ENCODE peak calls at places on chromosomes 1 and 21, in ten cellular contexts. One of them, this sample, is unnamed.

GRCh38 chr1:184790642-184791041 is 36.0 kb upstream of the EDEM3 start:
- DNase-seq in SK-N-SH: no peak
- DNase-seq in stomach: no peak
- DNase-seq in BE2C: no peak
- DNase-seq in aorta: no peak
- DNase-seq in tibial nerve: no peak
- DNase-seq in CD8-positive, alpha-beta T cell: no peak
- DNase-seq in mucosa of descending colon: no peak
- DNase-seq in cardiac muscle cell: no peak
- DNase-seq in psoas muscle: no peak
- DNase-seq in this sample: no peak

GRCh38 chr1:26280333-26281042 is 602 bp downstream of the SH3BGRL3 start:
- DNase-seq in SK-N-SH: no peak
- DNase-seq in stomach: peak; percentile 27
- DNase-seq in BE2C: no peak
- DNase-seq in aorta: no peak
- DNase-seq in tibial nerve: no peak
- DNase-seq in CD8-positive, alpha-beta T cell: no peak
- DNase-seq in mucosa of descending colon: no peak
- DNase-seq in cardiac muscle cell: no peak
- DNase-seq in psoas muscle: no peak
- DNase-seq in this sample: peak; percentile 58

GRCh38 chr1:44212355-44213221 is 683 bp upstream of the DMAP1 start:
- DNase-seq in SK-N-SH: no peak
- DNase-seq in stomach: no peak
- DNase-seq in BE2C: no peak
- DNase-seq in aorta: no peak
- DNase-seq in tibial nerve: no peak
- DNase-seq in CD8-positive, alpha-beta T cell: no peak
- DNase-seq in mucosa of descending colon: no peak
- DNase-seq in cardiac muscle cell: no peak
- DNase-seq in psoas muscle: no peak
- DNase-seq in this sample: no peak

GRCh38 chr1:6907676-6908434 is 122.6 kb downstream of the CAMTA1 start:
- DNase-seq in SK-N-SH: no peak
- DNase-seq in stomach: no peak
- DNase-seq in BE2C: no peak
- DNase-seq in aorta: no peak
- DNase-seq in tibial nerve: no peak
- DNase-seq in CD8-positive, alpha-beta T cell: no peak
- DNase-seq in mucosa of descending colon: no peak
- DNase-seq in cardiac muscle cell: no peak
- DNase-seq in psoas muscle: no peak
- DNase-seq in this sample: no peak

GRCh38 chr1:20373286-20373685 is 82.6 kb downstream of the VWA5B1 start:
- DNase-seq in SK-N-SH: no peak
- DNase-seq in stomach: no peak
- DNase-seq in BE2C: no peak
- DNase-seq in aorta: no peak
- DNase-seq in tibial nerve: no peak
- DNase-seq in CD8-positive, alpha-beta T cell: no peak
- DNase-seq in mucosa of descending colon: no peak
- DNase-seq in cardiac muscle cell: no peak
- DNase-seq in psoas muscle: no peak
- DNase-seq in this sample: no peak

GRCh38 chr21:41008971-41009370 is 159.0 kb upstream of the BACE2 start:
- DNase-seq in SK-N-SH: no peak
- DNase-seq in stomach: no peak
- DNase-seq in BE2C: no peak
- DNase-seq in aorta: no peak
- DNase-seq in tibial nerve: no peak
- DNase-seq in CD8-positive, alpha-beta T cell: no peak
- DNase-seq in mucosa of descending colon: no peak
- DNase-seq in cardiac muscle cell: peak; percentile 11
- DNase-seq in psoas muscle: no peak
- DNase-seq in this sample: no peak

GRCh38 chr1:183285746-183286145 is 99.7 kb downstream of the LAMC2 start:
- DNase-seq in SK-N-SH: no peak
- DNase-seq in stomach: no peak
- DNase-seq in BE2C: no peak
- DNase-seq in aorta: no peak
- DNase-seq in tibial nerve: no peak
- DNase-seq in CD8-positive, alpha-beta T cell: no peak
- DNase-seq in mucosa of descending colon: no peak
- DNase-seq in cardiac muscle cell: no peak
- DNase-seq in psoas muscle: no peak
- DNase-seq in this sample: no peak

GRCh38 chr21:40902299-40902698 is 55.3 kb upstream of the DSCAM start:
- DNase-seq in SK-N-SH: no peak
- DNase-seq in stomach: peak; percentile 52
- DNase-seq in BE2C: no peak
- DNase-seq in aorta: no peak
- DNase-seq in tibial nerve: no peak
- DNase-seq in CD8-positive, alpha-beta T cell: no peak
- DNase-seq in mucosa of descending colon: no peak
- DNase-seq in cardiac muscle cell: no peak
- DNase-seq in psoas muscle: no peak
- DNase-seq in this sample: no peak

GRCh38 chr1:175530167-175530566 is 213.2 kb downstream of the TNR start:
- DNase-seq in SK-N-SH: no peak
- DNase-seq in stomach: no peak
- DNase-seq in BE2C: no peak
- DNase-seq in aorta: no peak
- DNase-seq in tibial nerve: no peak
- DNase-seq in CD8-positive, alpha-beta T cell: no peak
- DNase-seq in mucosa of descending colon: no peak
- DNase-seq in cardiac muscle cell: no peak
- DNase-seq in psoas muscle: no peak
- DNase-seq in this sample: no peak

GRCh38 chr1:114154963-114155322 is 1.3 kb upstream of the SYT6 start:
- DNase-seq in SK-N-SH: peak; percentile 58
- DNase-seq in stomach: no peak
- DNase-seq in BE2C: peak; percentile 19
- DNase-seq in aorta: no peak
- DNase-seq in tibial nerve: no peak
- DNase-seq in CD8-positive, alpha-beta T cell: no peak
- DNase-seq in mucosa of descending colon: no peak
- DNase-seq in cardiac muscle cell: peak; percentile 84
- DNase-seq in psoas muscle: no peak
- DNase-seq in this sample: no peak

GRCh38 chr1:145751491-145752021 is 32.3 kb downstream of the CD160 start:
- DNase-seq in SK-N-SH: no peak
- DNase-seq in stomach: no peak
- DNase-seq in BE2C: no peak
- DNase-seq in aorta: no peak
- DNase-seq in tibial nerve: peak; percentile 7
- DNase-seq in CD8-positive, alpha-beta T cell: no peak
- DNase-seq in mucosa of descending colon: no peak
- DNase-seq in cardiac muscle cell: no peak
- DNase-seq in psoas muscle: no peak
- DNase-seq in this sample: no peak

GRCh38 chr1:63731117-63732043 is 42.4 kb upstream of the ROR1 start:
- DNase-seq in SK-N-SH: no peak
- DNase-seq in stomach: no peak
- DNase-seq in BE2C: no peak
- DNase-seq in aorta: no peak
- DNase-seq in tibial nerve: peak; percentile 30
- DNase-seq in CD8-positive, alpha-beta T cell: no peak
- DNase-seq in mucosa of descending colon: peak; percentile 27
- DNase-seq in cardiac muscle cell: no peak
- DNase-seq in psoas muscle: peak; percentile 31
- DNase-seq in this sample: no peak

GRCh38 chr1:19219451-19219850 is 9.4 kb upstream of the UBR4 start:
- DNase-seq in SK-N-SH: no peak
- DNase-seq in stomach: no peak
- DNase-seq in BE2C: no peak
- DNase-seq in aorta: no peak
- DNase-seq in tibial nerve: no peak
- DNase-seq in CD8-positive, alpha-beta T cell: no peak
- DNase-seq in mucosa of descending colon: no peak
- DNase-seq in cardiac muscle cell: no peak
- DNase-seq in psoas muscle: no peak
- DNase-seq in this sample: no peak

GRCh38 chr1:30372792-30373433 is 350.5 kb downstream of the MATN1 start:
- DNase-seq in SK-N-SH: no peak
- DNase-seq in stomach: peak; percentile 24
- DNase-seq in BE2C: no peak
- DNase-seq in aorta: no peak
- DNase-seq in tibial nerve: no peak
- DNase-seq in CD8-positive, alpha-beta T cell: no peak
- DNase-seq in mucosa of descending colon: no peak
- DNase-seq in cardiac muscle cell: no peak
- DNase-seq in psoas muscle: no peak
- DNase-seq in this sample: no peak

GRCh38 chr1:15758953-15759661 is 512 bp downstream of the FBLIM1 start:
- DNase-seq in SK-N-SH: peak; percentile 84
- DNase-seq in stomach: no peak
- DNase-seq in BE2C: no peak
- DNase-seq in aorta: no peak
- DNase-seq in tibial nerve: no peak
- DNase-seq in CD8-positive, alpha-beta T cell: no peak
- DNase-seq in mucosa of descending colon: peak; percentile 48
- DNase-seq in cardiac muscle cell: peak; percentile 41
- DNase-seq in psoas muscle: no peak
- DNase-seq in this sample: no peak

DNA sequence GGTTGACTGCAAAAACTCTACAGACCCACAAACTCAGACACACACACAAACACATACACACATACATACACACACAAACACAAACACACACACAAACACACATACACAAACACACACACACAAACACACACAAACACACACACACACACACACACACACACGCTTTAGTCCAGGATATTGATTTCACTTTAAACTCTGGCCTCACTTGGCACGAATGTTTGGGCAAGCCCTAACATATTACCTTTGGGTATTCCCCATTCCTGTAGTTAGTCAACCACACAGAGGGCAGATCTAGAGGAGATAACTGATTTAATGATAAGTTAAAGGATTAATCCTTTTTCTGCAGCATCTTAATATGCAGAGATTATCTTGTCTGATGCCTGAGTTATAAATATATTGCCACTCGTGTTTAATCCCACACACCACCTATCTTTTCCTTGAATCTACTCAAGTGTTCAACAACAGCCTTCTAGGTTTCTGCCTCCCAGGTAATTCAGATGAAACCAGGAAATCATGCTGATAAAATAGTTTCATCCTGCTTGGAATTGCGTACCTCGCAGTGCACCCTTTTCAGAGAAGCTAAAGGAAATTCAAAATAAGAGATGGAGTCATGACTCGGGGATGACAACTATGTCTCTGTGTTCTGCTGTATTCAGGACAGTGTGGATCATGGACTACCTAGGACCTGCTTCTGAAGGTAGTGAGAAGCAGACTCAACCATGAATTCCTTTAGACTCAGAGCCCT is 14.5 kb upstream of the RUNX1 start:
- DNase-seq in SK-N-SH: no peak
- DNase-seq in stomach: no peak
- DNase-seq in BE2C: no peak
- DNase-seq in aorta: no peak
- DNase-seq in tibial nerve: no peak
- DNase-seq in CD8-positive, alpha-beta T cell: no peak
- DNase-seq in mucosa of descending colon: no peak
- DNase-seq in cardiac muscle cell: no peak
- DNase-seq in psoas muscle: no peak
- DNase-seq in this sample: no peak
- H3K4me3 ChIP-seq in SK-N-SH: no peak overlapping the region
- H3K4me3 ChIP-seq in stomach: no peak overlapping the region
- H3K4me3 ChIP-seq in BE2C: no peak overlapping the region
- H3K4me3 ChIP-seq in aorta: no peak overlapping the region
- H3K4me3 ChIP-seq in tibial nerve: no peak overlapping the region
- H3K4me3 ChIP-seq in CD8-positive, alpha-beta T cell: no peak overlapping the region
- H3K4me3 ChIP-seq in mucosa of descending colon: no peak overlapping the region
- H3K4me3 ChIP-seq in cardiac muscle cell: no peak overlapping the region
- H3K4me3 ChIP-seq in psoas muscle: no peak overlapping the region
- H3K4me3 ChIP-seq in this sample: no peak overlapping the region

GRCh38 chr1:18203645-18204044 is 96.0 kb downstream of the IGSF21 start:
- DNase-seq in SK-N-SH: no peak
- DNase-seq in stomach: no peak
- DNase-seq in BE2C: no peak
- DNase-seq in aorta: no peak
- DNase-seq in tibial nerve: no peak
- DNase-seq in CD8-positive, alpha-beta T cell: no peak
- DNase-seq in mucosa of descending colon: no peak
- DNase-seq in cardiac muscle cell: no peak
- DNase-seq in psoas muscle: no peak
- DNase-seq in this sample: no peak
- H3K4me3 ChIP-seq in SK-N-SH: no peak overlapping the region
- H3K4me3 ChIP-seq in stomach: no peak overlapping the region
- H3K4me3 ChIP-seq in BE2C: no peak overlapping the region
- H3K4me3 ChIP-seq in aorta: no peak overlapping the region
- H3K4me3 ChIP-seq in tibial nerve: no peak overlapping the region
- H3K4me3 ChIP-seq in CD8-positive, alpha-beta T cell: no peak overlapping the region
- H3K4me3 ChIP-seq in mucosa of descending colon: no peak overlapping the region
- H3K4me3 ChIP-seq in cardiac muscle cell: no peak overlapping the region
- H3K4me3 ChIP-seq in psoas muscle: no peak overlapping the region
- H3K4me3 ChIP-seq in this sample: no peak overlapping the region

DNA sequence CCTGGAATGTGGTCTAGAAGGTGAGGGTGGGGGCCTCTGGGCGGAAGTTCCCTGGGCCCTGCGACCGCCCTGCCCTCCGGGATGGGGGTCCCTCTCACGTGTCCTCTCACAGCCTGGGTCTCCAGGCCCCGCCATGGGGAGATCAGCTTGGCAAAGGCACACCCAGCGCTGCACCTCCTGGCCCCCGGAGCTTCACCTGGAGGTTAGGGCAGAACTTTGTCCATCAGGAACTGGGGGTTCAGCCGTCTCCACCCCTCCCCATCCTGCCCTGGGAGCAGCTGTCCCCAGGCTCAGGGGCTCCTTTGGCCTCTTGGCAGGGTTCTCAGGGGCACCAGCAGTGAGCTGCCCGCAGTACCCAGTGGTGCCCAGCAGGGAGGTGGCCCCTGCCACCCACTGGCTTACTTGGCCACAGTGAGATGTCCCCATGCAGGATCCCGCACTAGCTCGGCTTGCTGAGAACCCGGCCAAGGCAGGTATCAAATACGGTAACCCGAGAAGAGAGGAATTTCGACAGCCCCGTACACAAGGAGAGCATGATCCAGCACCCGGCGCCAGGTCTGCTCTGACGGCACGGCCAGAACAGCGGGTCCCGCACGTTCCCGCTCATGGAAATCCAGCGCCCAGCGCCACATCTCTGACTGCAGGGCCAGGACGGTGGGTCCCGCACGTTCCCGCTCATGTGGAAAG is 36.7 kb downstream of the RRP1 start:
- DNase-seq in SK-N-SH: peak; percentile 49
- DNase-seq in stomach: peak; percentile 42
- DNase-seq in BE2C: no peak
- DNase-seq in aorta: no peak
- DNase-seq in tibial nerve: no peak
- DNase-seq in CD8-positive, alpha-beta T cell: no peak
- DNase-seq in mucosa of descending colon: no peak
- DNase-seq in cardiac muscle cell: peak; percentile 28
- DNase-seq in psoas muscle: peak; percentile 66
- DNase-seq in this sample: no peak
- H3K4me3 ChIP-seq in SK-N-SH: no peak overlapping the region
- H3K4me3 ChIP-seq in stomach: no peak overlapping the region
- H3K4me3 ChIP-seq in BE2C: no peak overlapping the region
- H3K4me3 ChIP-seq in aorta: no peak overlapping the region
- H3K4me3 ChIP-seq in tibial nerve: no peak overlapping the region
- H3K4me3 ChIP-seq in CD8-positive, alpha-beta T cell: no peak overlapping the region
- H3K4me3 ChIP-seq in mucosa of descending colon: no peak overlapping the region
- H3K4me3 ChIP-seq in cardiac muscle cell: no peak overlapping the region
- H3K4me3 ChIP-seq in psoas muscle: peak overlapping the region; percentile 4
- H3K4me3 ChIP-seq in this sample: no peak overlapping the region

GRCh38 chr1:40860706-40861226 is 1.4 kb downstream of the CITED4 start:
- DNase-seq in SK-N-SH: no peak
- DNase-seq in stomach: no peak
- DNase-seq in BE2C: no peak
- DNase-seq in aorta: no peak
- DNase-seq in tibial nerve: peak; percentile 14
- DNase-seq in CD8-positive, alpha-beta T cell: no peak
- DNase-seq in mucosa of descending colon: peak; percentile 37
- DNase-seq in cardiac muscle cell: peak; percentile 35
- DNase-seq in psoas muscle: peak; percentile 29
- DNase-seq in this sample: no peak
- H3K4me3 ChIP-seq in SK-N-SH: peak overlapping the region; percentile 62
- H3K4me3 ChIP-seq in stomach: peak overlapping the region; percentile 78
- H3K4me3 ChIP-seq in BE2C: no peak overlapping the region
- H3K4me3 ChIP-seq in aorta: peak overlapping the region; percentile 36
- H3K4me3 ChIP-seq in tibial nerve: peak overlapping the region; percentile 44
- H3K4me3 ChIP-seq in CD8-positive, alpha-beta T cell: peak overlapping the region; percentile 37
- H3K4me3 ChIP-seq in mucosa of descending colon: no peak overlapping the region
- H3K4me3 ChIP-seq in cardiac muscle cell: peak overlapping the region; percentile 59
- H3K4me3 ChIP-seq in psoas muscle: peak overlapping the region; percentile 86
- H3K4me3 ChIP-seq in this sample: peak overlapping the region; percentile 66